ENCODE peak calls at places on chromosomes 7 and 10, in ten cellular contexts. G is transverse colon; Z is SJCRH30; A is body of pancreas; S is astrocyte of the cerebellum; P is dorsolateral prefrontal cortex; R is endodermal cell; H is astrocyte of the spinal cord; U is CD8-positive, alpha-beta T cell; B is CD8-positive, alpha-beta memory T cell. M is an unnamed sample.

GRCh38 chr7:102728-103127 is 89.6 kb upstream of the FAM20C start:
- DNase-seq in G (no peak), Z (no peak), A (no peak), S (no peak), P (no peak), R (peak; percentile 7), H (no peak), U (no peak), B (no peak), M (no peak)

GRCh38 chr10:95264227-95265051 is 26.4 kb downstream of the PDLIM1 start:
- DNase-seq in G (no peak), Z (no peak), A (no peak), S (no peak), P (no peak), R (peak; percentile 79), H (no peak), U (no peak), B (no peak), M (no peak)

GRCh38 chr7:81887098-81887497 is 117.3 kb upstream of the HGF start:
- DNase-seq in G (no peak), Z (peak; percentile 72), A (no peak), S (no peak), P (no peak), R (no peak), H (no peak), U (no peak), B (no peak), M (peak; percentile 76)

GRCh38 chr7:69967152-69967591 is 368.9 kb downstream of the AUTS2 start:
- DNase-seq in G (no peak), Z (peak; percentile 64), A (peak; percentile 7), S (no peak), P (peak; percentile 43), R (peak; percentile 57), H (no peak), U (no peak), B (no peak), M (no peak)

GRCh38 chr7:151720297-151720696 is 156.6 kb downstream of the PRKAG2 start:
- DNase-seq in G (no peak), Z (no peak), A (no peak), S (no peak), P (no peak), R (no peak), H (no peak), U (no peak), B (no peak), M (no peak)

GRCh38 chr10:123611243-123611642 is 54.9 kb upstream of the GPR26 start:
- DNase-seq in G (no peak), Z (no peak), A (no peak), S (no peak), P (no peak), R (no peak), H (no peak), U (no peak), B (no peak), M (no peak)

GRCh38 chr10:43360086-43360485 is 11.3 kb upstream of the FXYD4 start:
- DNase-seq in G (no peak), Z (no peak), A (no peak), S (no peak), P (no peak), R (no peak), H (no peak), U (no peak), B (no peak), M (no peak)

GRCh38 chr7:44222776-44223261 is 22.0 kb downstream of the YKT6 start:
- DNase-seq in G (no peak), Z (no peak), A (no peak), S (no peak), P (peak; percentile 9), R (no peak), H (no peak), U (no peak), B (no peak), M (no peak)

GRCh38 chr7:38858281-38858884 is 50.6 kb downstream of the VPS41 start:
- DNase-seq in G (no peak), Z (no peak), A (no peak), S (no peak), P (no peak), R (no peak), H (peak; percentile 50), U (no peak), B (no peak), M (no peak)

GRCh38 chr7:107527196-107527595 is 36.5 kb downstream of the COG5 start:
- DNase-seq in G (no peak), Z (no peak), A (no peak), S (no peak), P (no peak), R (no peak), H (no peak), U (no peak), B (no peak), M (no peak)

GRCh38 chr10:100806356-100806645 is 60.9 kb downstream of the PAX2 start:
- DNase-seq in G (no peak), Z (no peak), A (no peak), S (no peak), P (no peak), R (no peak), H (no peak), U (no peak), B (no peak), M (no peak)

GRCh38 chr7:115940462-115941060 is 90.0 kb downstream of the TFEC start:
- DNase-seq in G (no peak), Z (no peak), A (no peak), S (no peak), P (no peak), R (no peak), H (no peak), U (no peak), B (no peak), M (no peak)

GRCh38 chr10:93475871-93476270 is 6.3 kb downstream of the MYOF start:
- DNase-seq in G (peak; percentile 50), Z (no peak), A (no peak), S (no peak), P (no peak), R (peak; percentile 28), H (peak; percentile 54), U (no peak), B (no peak), M (no peak)

GRCh38 chr7:82343-83155 is 109.8 kb upstream of the FAM20C start:
- DNase-seq in G (peak; percentile 53), Z (no peak), A (peak; percentile 74), S (no peak), P (no peak), R (peak; percentile 85), H (no peak), U (no peak), B (no peak), M (no peak)

GRCh38 chr7:52862321-52862720 is 173.1 kb upstream of the POM121L12 start:
- DNase-seq in G (no peak), Z (no peak), A (no peak), S (no peak), P (no peak), R (no peak), H (no peak), U (no peak), B (no peak), M (no peak)

GRCh38 chr10:3239920-3240909 is 67.6 kb upstream of the PITRM1 start:
- DNase-seq in G (no peak), Z (no peak), A (no peak), S (no peak), P (no peak), R (no peak), H (no peak), U (no peak), B (no peak), M (no peak)

GRCh38 chr7:2645274-2645868 is 13.6 kb downstream of the TTYH3 start:
- DNase-seq in G (no peak), Z (no peak), A (peak; percentile 32), S (no peak), P (no peak), R (peak; percentile 70), H (no peak), U (peak; percentile 77), B (peak; percentile 49), M (peak; percentile 71)

GRCh38 chr10:103610921-103611511 is 117.5 kb downstream of the NEURL1 start:
- DNase-seq in G (no peak), Z (no peak), A (no peak), S (no peak), P (no peak), R (no peak), H (no peak), U (no peak), B (no peak), M (no peak)

GRCh38 chr10:89954787-89955566 is 253.6 kb downstream of the KIF20B start:
- DNase-seq in G (no peak), Z (no peak), A (no peak), S (no peak), P (no peak), R (no peak), H (peak; percentile 18), U (no peak), B (no peak), M (no peak)

GRCh38 chr10:1154531-1154930 is 98.3 kb downstream of the WDR37 start:
- DNase-seq in G (no peak), Z (no peak), A (no peak), S (no peak), P (no peak), R (peak; percentile 36), H (no peak), U (peak; percentile 21), B (no peak), M (no peak)

GRCh38 chr10:94785211-94785610 is 22.7 kb downstream of the CYP2C19 start:
- DNase-seq in G (no peak), Z (no peak), A (no peak), S (no peak), P (no peak), R (no peak), H (no peak), U (no peak), B (no peak), M (no peak)

GRCh38 chr10:4804505-4804904 is 21.5 kb upstream of the AKR1E2 start:
- DNase-seq in G (no peak), Z (no peak), A (no peak), S (no peak), P (no peak), R (no peak), H (peak; percentile 22), U (no peak), B (no peak), M (no peak)
- H3K4me3 ChIP-seq in G (no peak overlapping the region), Z (no peak overlapping the region), A (no peak overlapping the region), S (no peak overlapping the region), P (no peak overlapping the region), R (no peak overlapping the region), H (no peak overlapping the region), U (no peak overlapping the region), B (no peak overlapping the region), M (no peak overlapping the region)

GRCh38 chr7:113087278-113087998 is 811 bp upstream of the GPR85 start:
- DNase-seq in G (no peak), Z (peak; percentile 45), A (peak; percentile 8), S (peak; percentile 28), P (no peak), R (no peak), H (peak; percentile 88), U (no peak), B (no peak), M (peak; percentile 37)
- H3K4me3 ChIP-seq in G (no peak overlapping the region), Z (peak overlapping the region; percentile 57), A (no peak overlapping the region), S (peak overlapping the region; percentile 54), P (peak overlapping the region; percentile 76), R (no peak overlapping the region), H (peak overlapping the region; percentile 55), U (no peak overlapping the region), B (no peak overlapping the region), M (no peak overlapping the region)

GRCh38 chr10:5620223-5620721 is 46.1 kb downstream of the ASB13 start:
- DNase-seq in G (no peak), Z (no peak), A (no peak), S (no peak), P (no peak), R (no peak), H (no peak), U (no peak), B (no peak), M (no peak)
- H3K4me3 ChIP-seq in G (no peak overlapping the region), Z (no peak overlapping the region), A (no peak overlapping the region), S (no peak overlapping the region), P (no peak overlapping the region), R (no peak overlapping the region), H (no peak overlapping the region), U (no peak overlapping the region), B (no peak overlapping the region), M (no peak overlapping the region)

GRCh38 chr7:157000741-157001653 is 9.5 kb downstream of the MNX1 start:
- DNase-seq in G (no peak), Z (no peak), A (no peak), S (no peak), P (no peak), R (peak; percentile 56), H (no peak), U (no peak), B (no peak), M (no peak)
- H3K4me3 ChIP-seq in G (peak overlapping the region; percentile 68), Z (no peak overlapping the region), A (peak overlapping the region; percentile 67), S (no peak overlapping the region), P (no peak overlapping the region), R (no peak overlapping the region), H (no peak overlapping the region), U (no peak overlapping the region), B (no peak overlapping the region), M (no peak overlapping the region)

M was measured in Jurkat, Clone E6-1.